ENCODE peak calls at places on chromosomes 6 and 20, in four cellular contexts. One of them, this sample, is unnamed.
A peak's percentile ranks its signal among the peaks of the same experiment; 100 is the strongest.

GRCh38 chr20:47799116-47799715 is 13.9 kb upstream of the SULF2 start:
- DNase-seq in H54: no peak
- DNase-seq in heart left ventricle: peak; percentile 45
- DNase-seq in body of pancreas: no peak
- DNase-seq in this sample: no peak

GRCh38 chr20:56518999-56519398 is 5.5 kb upstream of the FAM209A start:
- DNase-seq in H54: no peak
- DNase-seq in heart left ventricle: no peak
- DNase-seq in body of pancreas: no peak
- DNase-seq in this sample: no peak

GRCh38 chr20:16609066-16609465 is 35.8 kb upstream of the KIF16B start:
- DNase-seq in H54: no peak
- DNase-seq in heart left ventricle: no peak
- DNase-seq in body of pancreas: no peak
- DNase-seq in this sample: no peak

GRCh38 chr6:41288025-41288777 is 1.7 kb upstream of the TREM1 start:
- DNase-seq in H54: no peak
- DNase-seq in heart left ventricle: no peak
- DNase-seq in body of pancreas: no peak
- DNase-seq in this sample: no peak

GRCh38 chr6:123802697-123803455 is 789 bp upstream of the NKAIN2 start:
- DNase-seq in H54: peak; percentile 52
- DNase-seq in heart left ventricle: peak; percentile 70
- DNase-seq in body of pancreas: peak; percentile 82
- DNase-seq in this sample: peak; percentile 73

GRCh38 chr6:51494342-51494741 is 593.1 kb downstream of the PKHD1 start:
- DNase-seq in H54: no peak
- DNase-seq in heart left ventricle: no peak
- DNase-seq in body of pancreas: no peak
- DNase-seq in this sample: no peak

GRCh38 chr6:157380779-157381561 is at the start of gene ZDHHC14:
- DNase-seq in H54: peak; percentile 64
- DNase-seq in heart left ventricle: peak; percentile 94
- DNase-seq in body of pancreas: peak; percentile 87
- DNase-seq in this sample: peak; percentile 89

GRCh38 chr6:113306552-113307145 is 550.5 kb upstream of the MARCKS start:
- DNase-seq in H54: no peak
- DNase-seq in heart left ventricle: peak; percentile 59
- DNase-seq in body of pancreas: peak; percentile 88
- DNase-seq in this sample: no peak

GRCh38 chr6:112841553-112842337 is 494.6 kb downstream of the RFPL4B start:
- DNase-seq in H54: no peak
- DNase-seq in heart left ventricle: no peak
- DNase-seq in body of pancreas: no peak
- DNase-seq in this sample: no peak

GRCh38 chr6:19831358-19831757 is 5.8 kb upstream of the ID4 start:
- DNase-seq in H54: no peak
- DNase-seq in heart left ventricle: no peak
- DNase-seq in body of pancreas: no peak
- DNase-seq in this sample: no peak

GRCh38 chr6:155066371-155066770 is 71.3 kb downstream of the TIAM2 start:
- DNase-seq in H54: no peak
- DNase-seq in heart left ventricle: no peak
- DNase-seq in body of pancreas: no peak
- DNase-seq in this sample: no peak

GRCh38 chr20:41717464-41717863 is 99.3 kb upstream of the CHD6 start:
- DNase-seq in H54: no peak
- DNase-seq in heart left ventricle: no peak
- DNase-seq in body of pancreas: no peak
- DNase-seq in this sample: no peak

GRCh38 chr20:42549496-42549895 is 640.2 kb downstream of the PTPRT start:
- DNase-seq in H54: no peak
- DNase-seq in heart left ventricle: no peak
- DNase-seq in body of pancreas: no peak
- DNase-seq in this sample: no peak

GRCh38 chr20:42957014-42957694 is 232.6 kb downstream of the PTPRT start:
- DNase-seq in H54: no peak
- DNase-seq in heart left ventricle: no peak
- DNase-seq in body of pancreas: no peak
- DNase-seq in this sample: no peak

GRCh38 chr6:7267521-7268091 is 45.4 kb downstream of the SSR1 start:
- DNase-seq in H54: peak; percentile 96
- DNase-seq in heart left ventricle: no peak
- DNase-seq in body of pancreas: peak; percentile 89
- DNase-seq in this sample: peak; percentile 64

GRCh38 chr6:51322505-51322904 is 503.8 kb downstream of the TFAP2B start:
- DNase-seq in H54: no peak
- DNase-seq in heart left ventricle: no peak
- DNase-seq in body of pancreas: no peak
- DNase-seq in this sample: no peak

GRCh38 chr20:5191829-5192569 is 65.2 kb downstream of the CDS2 start:
- DNase-seq in H54: peak; percentile 50
- DNase-seq in heart left ventricle: no peak
- DNase-seq in body of pancreas: peak; percentile 39
- DNase-seq in this sample: peak; percentile 78

GRCh38 chr6:2209226-2209809 is 36.1 kb downstream of the GMDS start:
- DNase-seq in H54: no peak
- DNase-seq in heart left ventricle: no peak
- DNase-seq in body of pancreas: peak; percentile 83
- DNase-seq in this sample: peak; percentile 43

GRCh38 chr6:112877134-112878100 is 530.3 kb downstream of the RFPL4B start:
- DNase-seq in H54: no peak
- DNase-seq in heart left ventricle: no peak
- DNase-seq in body of pancreas: no peak
- DNase-seq in this sample: no peak

GRCh38 chr6:150334790-150335783 is 33.7 kb upstream of the IYD start:
- DNase-seq in H54: peak; percentile 18
- DNase-seq in heart left ventricle: no peak
- DNase-seq in body of pancreas: peak; percentile 49
- DNase-seq in this sample: peak; percentile 75

GRCh38 chr6:169839029-169839481 is 87.6 kb downstream of the ERMARD start:
- DNase-seq in H54: no peak
- DNase-seq in heart left ventricle: no peak
- DNase-seq in body of pancreas: no peak
- DNase-seq in this sample: no peak

GRCh38 chr6:6915813-6916547 is 191.8 kb upstream of the RREB1 start:
- DNase-seq in H54: no peak
- DNase-seq in heart left ventricle: no peak
- DNase-seq in body of pancreas: peak; percentile 48
- DNase-seq in this sample: no peak

GRCh38 chr6:33713786-33714185 is 2.3 kb upstream of the UQCC2 start:
- DNase-seq in H54: no peak
- DNase-seq in heart left ventricle: no peak
- DNase-seq in body of pancreas: no peak
- DNase-seq in this sample: no peak

GRCh38 chr6:151763938-151764680 is 43.4 kb upstream of the ESR1 start:
- DNase-seq in H54: peak; percentile 44
- DNase-seq in heart left ventricle: peak; percentile 95
- DNase-seq in body of pancreas: peak; percentile 92
- DNase-seq in this sample: peak; percentile 14

GRCh38 chr20:38050691-38051090 is 17.1 kb downstream of the RPRD1B start:
- DNase-seq in H54: no peak
- DNase-seq in heart left ventricle: no peak
- DNase-seq in body of pancreas: no peak
- DNase-seq in this sample: no peak

GRCh38 chr6:20141931-20142330 is 70.3 kb downstream of the MBOAT1 start:
- DNase-seq in H54: no peak
- DNase-seq in heart left ventricle: no peak
- DNase-seq in body of pancreas: no peak
- DNase-seq in this sample: no peak

GRCh38 chr6:44028767-44029166 is 98.5 kb downstream of the MRPL14 start:
- DNase-seq in H54: no peak
- DNase-seq in heart left ventricle: no peak
- DNase-seq in body of pancreas: no peak
- DNase-seq in this sample: no peak

GRCh38 chr20:5504061-5504739 is 187.4 kb upstream of the PROKR2 start:
- DNase-seq in H54: no peak
- DNase-seq in heart left ventricle: peak; percentile 80
- DNase-seq in body of pancreas: peak; percentile 63
- DNase-seq in this sample: peak; percentile 10

GRCh38 chr6:33008944-33009861 is at the start of gene HLA-DOA:
- DNase-seq in H54: peak; percentile 17
- DNase-seq in heart left ventricle: no peak
- DNase-seq in body of pancreas: no peak
- DNase-seq in this sample: no peak

GRCh38 chr20:37316116-37316774 is 26.8 kb downstream of the MANBAL start:
- DNase-seq in H54: no peak
- DNase-seq in heart left ventricle: no peak
- DNase-seq in body of pancreas: no peak
- DNase-seq in this sample: no peak

GRCh38 chr20:58523916-58524315 is 8.7 kb upstream of the APCDD1L start:
- DNase-seq in H54: no peak
- DNase-seq in heart left ventricle: no peak
- DNase-seq in body of pancreas: no peak
- DNase-seq in this sample: no peak

GRCh38 chr20:59151391-59151790 is 12.2 kb upstream of the ZNF831 start:
- DNase-seq in H54: no peak
- DNase-seq in heart left ventricle: no peak
- DNase-seq in body of pancreas: no peak
- DNase-seq in this sample: no peak

GRCh38 chr6:10721850-10722569 is 860 bp upstream of the TMEM14C start:
- DNase-seq in H54: no peak
- DNase-seq in heart left ventricle: no peak
- DNase-seq in body of pancreas: no peak
- DNase-seq in this sample: peak; percentile 37

GRCh38 chr20:35166242-35166830 is 5.5 kb upstream of the PROCR start:
- DNase-seq in H54: no peak
- DNase-seq in heart left ventricle: peak; percentile 75
- DNase-seq in body of pancreas: no peak
- DNase-seq in this sample: peak; percentile 15

GRCh38 chr6:37698264-37699137 is 818 bp upstream of the MDGA1 start:
- DNase-seq in H54: peak; percentile 70
- DNase-seq in heart left ventricle: no peak
- DNase-seq in body of pancreas: peak; percentile 46
- DNase-seq in this sample: peak; percentile 57

GRCh38 chr6:14533446-14533845 is 415.9 kb downstream of the CD83 start:
- DNase-seq in H54: no peak
- DNase-seq in heart left ventricle: no peak
- DNase-seq in body of pancreas: no peak
- DNase-seq in this sample: no peak

DNA sequence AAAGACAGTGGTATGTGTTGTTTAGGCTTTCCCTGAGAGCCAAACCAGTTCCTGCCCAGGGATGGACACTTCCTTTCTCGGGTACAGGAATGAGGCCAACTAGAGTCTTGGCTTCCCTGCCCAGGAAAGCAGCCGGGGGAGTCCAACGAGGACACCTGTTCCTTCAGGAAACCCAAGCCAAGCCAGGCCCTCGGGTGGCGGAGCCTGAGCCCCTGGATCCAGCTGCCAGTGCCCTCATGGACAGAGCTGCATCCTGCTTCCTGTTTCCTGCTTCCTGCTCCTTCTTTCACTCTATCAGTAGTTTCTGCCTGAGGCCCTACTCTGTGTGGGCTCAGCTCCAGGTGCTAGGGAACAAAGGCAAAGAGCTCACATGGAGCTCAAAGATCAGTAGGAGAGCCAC is 7.9 kb upstream of the SIRPA start:
- DNase-seq in H54: no peak
- DNase-seq in heart left ventricle: peak; percentile 13
- DNase-seq in body of pancreas: no peak
- DNase-seq in this sample: no peak
- TF ChIP-seq POLR2A in H54: no peak
- TF ChIP-seq POLR2A in heart left ventricle: no peak
- TF ChIP-seq POLR2A in body of pancreas: no peak
- TF ChIP-seq POLR2A in this sample: no peak

GRCh38 chr20:22282696-22283095 is 301.7 kb downstream of the FOXA2 start:
- DNase-seq in H54: no peak
- DNase-seq in heart left ventricle: no peak
- DNase-seq in body of pancreas: no peak
- DNase-seq in this sample: no peak
- TF ChIP-seq POLR2A in H54: no peak
- TF ChIP-seq POLR2A in heart left ventricle: no peak
- TF ChIP-seq POLR2A in body of pancreas: no peak
- TF ChIP-seq POLR2A in this sample: no peak

GRCh38 chr6:125153541-125154183 is at the start of gene TPD52L1:
- DNase-seq in H54: peak; percentile 30
- DNase-seq in heart left ventricle: peak; percentile 87
- DNase-seq in body of pancreas: peak; percentile 89
- DNase-seq in this sample: peak; percentile 65
- TF ChIP-seq POLR2A in H54: no peak
- TF ChIP-seq POLR2A in heart left ventricle: no peak
- TF ChIP-seq POLR2A in body of pancreas: peak; percentile 66
- TF ChIP-seq POLR2A in this sample: no peak

GRCh38 chr6:21997414-21998037 is 299.3 kb downstream of the PRL start:
- DNase-seq in H54: no peak
- DNase-seq in heart left ventricle: no peak
- DNase-seq in body of pancreas: no peak
- DNase-seq in this sample: no peak
- TF ChIP-seq POLR2A in H54: no peak
- TF ChIP-seq POLR2A in heart left ventricle: no peak
- TF ChIP-seq POLR2A in body of pancreas: no peak
- TF ChIP-seq POLR2A in this sample: no peak

GRCh38 chr20:46119547-46119946 is 1.4 kb downstream of the CD40 start:
- DNase-seq in H54: no peak
- DNase-seq in heart left ventricle: no peak
- DNase-seq in body of pancreas: no peak
- DNase-seq in this sample: no peak
- TF ChIP-seq POLR2A in H54: no peak
- TF ChIP-seq POLR2A in heart left ventricle: no peak
- TF ChIP-seq POLR2A in body of pancreas: no peak
- TF ChIP-seq POLR2A in this sample: no peak

GRCh38 chr6:142926494-142927273 is 18.3 kb downstream of the HIVEP2 start:
- DNase-seq in H54: peak; percentile 52
- DNase-seq in heart left ventricle: peak; percentile 91
- DNase-seq in body of pancreas: peak; percentile 78
- DNase-seq in this sample: peak; percentile 46
- TF ChIP-seq POLR2A in H54: peak; percentile 29
- TF ChIP-seq POLR2A in heart left ventricle: no peak
- TF ChIP-seq POLR2A in body of pancreas: peak; percentile 51
- TF ChIP-seq POLR2A in this sample: peak; percentile 43

GRCh38 chr6:47817749-47818148 is 35.9 kb downstream of the OPN5 start:
- DNase-seq in H54: no peak
- DNase-seq in heart left ventricle: no peak
- DNase-seq in body of pancreas: no peak
- DNase-seq in this sample: no peak
- TF ChIP-seq POLR2A in H54: no peak
- TF ChIP-seq POLR2A in heart left ventricle: no peak
- TF ChIP-seq POLR2A in body of pancreas: no peak
- TF ChIP-seq POLR2A in this sample: no peak

This sample was measured in erythroblast.